ENCODE peak calls at places on chromosomes 12 and 14, in four cellular contexts. T is GM12878, H is IMR-90, B is K562. R is an unnamed sample.

GRCh38 chr14:30656190-30656632 is 34.1 kb downstream of the SCFD1 start:
- DNase-seq in T (peak), H (peak), B (peak), R (peak)

GRCh38 chr14:75294649-75295033 is 16.0 kb downstream of the FOS start:
- DNase-seq in T (no peak), H (no peak), B (no peak), R (no peak)

GRCh38 chr14:56357478-56357877 is 222.1 kb upstream of the TMEM260 start:
- DNase-seq in T (no peak), H (no peak), B (no peak), R (no peak)

GRCh38 chr14:60323199-60323891 is 74.3 kb downstream of the PPM1A start:
- DNase-seq in T (no peak), H (no peak), B (peak), R (no peak)

GRCh38 chr12:112046003-112046402 is 32.8 kb downstream of the ERP29 start:
- DNase-seq in T (no peak), H (peak), B (no peak), R (no peak)

GRCh38 chr12:51886021-51886710 is 1.7 kb upstream of the ANKRD33 start:
- DNase-seq in T (no peak), H (peak), B (peak), R (peak)

GRCh38 chr12:75611041-75611440 is 99.6 kb upstream of the KRR1 start:
- DNase-seq in T (no peak), H (no peak), B (no peak), R (no peak)

GRCh38 chr14:104442611-104443390 is 136.8 kb upstream of the C14orf180 start:
- DNase-seq in T (no peak), H (no peak), B (no peak), R (no peak)

GRCh38 chr12:103924761-103925641 is 5.2 kb upstream of the HSP90B1 start:
- DNase-seq in T (peak), H (peak), B (no peak), R (no peak)

GRCh38 chr14:50910495-50911420 is 33.5 kb downstream of the PYGL start:
- DNase-seq in T (no peak), H (no peak), B (no peak), R (no peak)

GRCh38 chr12:47686645-47687240 is 19.1 kb downstream of the RPAP3 start:
- DNase-seq in T (no peak), H (peak), B (peak), R (peak)

GRCh38 chr12:59708484-59708883 is 112.7 kb downstream of the SLC16A7 start:
- DNase-seq in T (no peak), H (peak), B (no peak), R (no peak)

GRCh38 chr12:127148318-127148717 is 1118.7 kb upstream of the TMEM132C start:
- DNase-seq in T (no peak), H (no peak), B (no peak), R (no peak)

GRCh38 chr12:127149226-127149964 is 1117.6 kb upstream of the TMEM132C start:
- DNase-seq in T (no peak), H (peak), B (no peak), R (no peak)

GRCh38 chr12:127150028-127150427 is 1116.9 kb upstream of the TMEM132C start:
- DNase-seq in T (peak), H (no peak), B (no peak), R (no peak)

GRCh38 chr12:127147724-127148123 is 1119.2 kb upstream of the TMEM132C start:
- DNase-seq in T (no peak), H (no peak), B (no peak), R (no peak)

GRCh38 chr12:127150479-127150878 is 1116.5 kb upstream of the TMEM132C start:
- DNase-seq in T (no peak), H (no peak), B (no peak), R (no peak)
- TF ChIP-seq FOS in T (no peak), H (no peak), B (no peak), R (no peak)

DNA sequence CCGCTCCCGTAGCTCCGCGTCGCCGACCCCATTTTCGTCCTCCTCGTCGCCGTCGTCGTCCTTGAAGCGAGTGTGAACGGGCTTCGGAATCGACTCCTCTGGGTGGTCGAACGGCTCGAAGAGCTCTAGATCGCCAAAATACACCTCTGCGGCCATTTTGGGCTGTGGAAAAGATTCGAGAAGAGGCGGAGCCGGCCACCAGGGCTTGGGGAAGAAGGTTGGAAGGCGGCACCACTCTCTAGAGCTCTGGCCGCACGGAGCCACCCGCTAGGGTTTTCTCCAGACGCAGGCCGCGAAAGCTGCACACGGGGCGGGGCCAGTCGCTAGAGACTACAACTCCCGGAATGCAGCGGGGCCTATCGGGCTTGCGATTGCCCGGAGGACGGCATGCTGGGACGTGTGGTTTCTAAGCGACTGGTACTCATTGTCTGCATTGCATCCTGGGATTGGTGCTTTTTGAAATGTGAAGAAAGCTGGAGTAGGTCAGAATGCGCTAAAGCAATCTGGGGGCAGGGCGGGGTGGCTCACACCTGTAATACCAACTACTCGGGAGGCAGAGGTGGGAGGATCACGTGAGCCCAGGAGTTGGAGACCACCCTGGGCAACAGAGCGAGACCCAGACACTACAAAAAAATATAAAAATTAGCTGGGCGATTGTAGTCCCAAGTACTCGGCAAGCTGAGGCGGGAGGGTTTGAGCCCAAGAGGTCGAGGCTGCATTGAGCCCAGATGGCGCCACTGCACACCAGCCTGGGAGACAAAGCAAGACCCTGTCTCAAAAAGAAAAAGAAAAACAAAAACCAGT is at the start of gene ZCCHC8:
- DNase-seq in T (peak), H (peak), B (peak), R (peak)
- TF ChIP-seq CTCF in T (peak), H (no peak), B (peak), R (no peak)

GRCh38 chr12:54127538-54128259 is 61.1 kb downstream of the SMUG1 start:
- DNase-seq in T (no peak), H (no peak), B (no peak), R (no peak)

GRCh38 chr12:54128466-54128865 is 60.3 kb downstream of the SMUG1 start:
- DNase-seq in T (no peak), H (no peak), B (peak), R (no peak)

GRCh38 chr12:54129028-54129903 is 59.5 kb downstream of the SMUG1 start:
- DNase-seq in T (no peak), H (no peak), B (no peak), R (no peak)

GRCh38 chr12:54126696-54127537 is 61.9 kb downstream of the SMUG1 start:
- DNase-seq in T (no peak), H (no peak), B (no peak), R (no peak)

DNA sequence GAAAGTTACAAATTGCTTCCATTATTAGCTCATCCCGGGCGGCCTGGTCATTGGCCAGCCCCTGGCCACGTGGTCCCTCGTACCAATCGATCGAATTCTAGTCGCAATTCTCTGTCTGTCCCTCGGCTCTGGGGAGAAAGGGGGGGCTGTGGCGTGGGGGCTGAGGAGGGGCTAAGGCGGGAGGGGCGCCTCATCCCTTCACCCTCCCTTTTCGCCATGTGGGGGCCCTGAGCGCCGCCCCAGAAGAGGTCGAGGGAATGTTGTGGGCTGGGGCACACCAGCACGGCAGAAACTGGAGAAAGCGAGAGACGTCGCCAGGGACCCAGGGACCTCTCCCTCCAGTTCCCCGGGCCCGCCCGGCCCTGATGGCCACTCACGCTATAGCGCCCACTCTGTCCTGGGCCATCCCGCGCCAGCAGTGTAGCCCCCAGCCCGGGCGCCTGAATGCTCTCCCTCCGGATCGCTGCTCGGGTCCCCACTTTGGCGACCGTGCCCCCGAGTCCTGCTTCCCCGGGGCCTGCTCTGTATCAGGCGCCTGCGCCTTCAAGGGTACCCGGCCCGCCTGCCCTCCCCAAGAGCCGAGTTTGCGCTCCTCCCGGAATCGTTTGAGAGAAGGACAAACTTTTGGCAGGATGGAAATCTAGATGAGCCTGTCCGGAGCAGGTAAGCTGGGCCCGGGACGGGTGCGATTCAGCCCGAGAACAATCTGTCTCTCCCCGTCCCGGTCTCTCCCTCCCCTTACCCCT is 62.7 kb downstream of the SMUG1 start:
- DNase-seq in T (no peak), H (no peak), B (no peak), R (no peak)
- TF ChIP-seq FOS in T (no peak), H (no peak), B (no peak), R (no peak)

DNA sequence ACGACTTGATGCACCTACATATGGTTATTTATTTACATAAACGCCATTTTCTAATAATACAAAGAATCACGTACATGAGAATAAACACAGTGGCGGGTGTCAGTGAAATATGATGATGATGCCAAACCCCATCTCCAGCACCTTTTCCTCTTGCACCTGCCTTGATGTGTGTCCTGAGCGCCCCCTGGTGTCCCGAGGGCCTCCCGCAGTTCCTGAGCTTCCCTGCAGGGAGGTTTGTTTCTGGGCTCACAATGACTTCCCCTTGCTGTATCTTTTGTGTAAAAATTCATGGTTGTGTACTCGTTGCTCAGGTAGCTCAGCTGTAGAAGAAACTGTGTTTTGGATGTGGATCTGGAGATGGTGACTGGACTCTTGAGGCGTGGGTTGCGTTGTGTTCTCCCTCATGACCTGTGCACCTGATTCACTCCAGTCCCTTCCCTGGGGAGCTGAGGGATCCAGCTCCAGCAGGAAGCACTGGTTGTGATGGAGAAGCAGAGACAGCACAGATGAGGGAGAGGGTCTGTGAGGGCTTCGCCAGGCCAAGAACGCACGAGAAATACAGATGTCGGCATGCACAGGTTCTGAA is 1037.8 kb downstream of the TMEM121 start:
- DNase-seq in T (no peak), H (no peak), B (peak), R (no peak)
- TF ChIP-seq CTCF in T (peak), H (no peak), B (peak), R (no peak)

DNA sequence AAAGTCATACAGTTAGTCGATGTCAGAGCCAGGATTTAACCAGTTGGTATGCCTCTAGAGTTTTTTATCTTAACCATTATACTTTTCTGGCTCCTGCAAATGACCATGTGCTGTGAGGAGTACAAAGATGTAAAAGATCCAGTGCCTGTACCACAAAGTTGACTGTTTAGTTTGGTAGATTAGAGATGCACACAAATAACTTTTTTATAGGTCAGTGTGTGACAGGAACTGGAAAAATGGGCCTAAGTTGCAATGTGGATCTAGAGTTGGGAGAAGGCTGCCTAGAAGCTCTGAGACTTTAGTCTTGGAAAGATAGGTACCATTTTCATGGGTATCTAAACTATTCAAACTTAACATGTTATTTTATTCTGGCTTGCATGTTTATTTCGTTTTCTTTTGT is 32.8 kb upstream of the PPM1H start:
- DNase-seq in T (no peak), H (no peak), B (no peak), R (no peak)
- TF ChIP-seq FOS in T (no peak), H (no peak), B (no peak), R (no peak)

GRCh38 chr14:77707355-77707723 is 484 bp downstream of the ALKBH1 start:
- DNase-seq in T (no peak), H (peak), B (peak), R (peak)
- TF ChIP-seq CTCF in T (peak), H (peak), B (peak), R (peak)

GRCh38 chr14:94056579-94057308 is 24.3 kb downstream of the DDX24 start:
- DNase-seq in T (peak), H (no peak), B (no peak), R (no peak)
- TF ChIP-seq FOS in T (no peak), H (no peak), B (no peak), R (no peak)

GRCh38 chr14:74048291-74048690 is 29.1 kb downstream of the BBOF1 start:
- DNase-seq in T (no peak), H (peak), B (peak), R (peak)
- TF ChIP-seq CTCF in T (no peak), H (peak), B (peak), R (peak)

DNA sequence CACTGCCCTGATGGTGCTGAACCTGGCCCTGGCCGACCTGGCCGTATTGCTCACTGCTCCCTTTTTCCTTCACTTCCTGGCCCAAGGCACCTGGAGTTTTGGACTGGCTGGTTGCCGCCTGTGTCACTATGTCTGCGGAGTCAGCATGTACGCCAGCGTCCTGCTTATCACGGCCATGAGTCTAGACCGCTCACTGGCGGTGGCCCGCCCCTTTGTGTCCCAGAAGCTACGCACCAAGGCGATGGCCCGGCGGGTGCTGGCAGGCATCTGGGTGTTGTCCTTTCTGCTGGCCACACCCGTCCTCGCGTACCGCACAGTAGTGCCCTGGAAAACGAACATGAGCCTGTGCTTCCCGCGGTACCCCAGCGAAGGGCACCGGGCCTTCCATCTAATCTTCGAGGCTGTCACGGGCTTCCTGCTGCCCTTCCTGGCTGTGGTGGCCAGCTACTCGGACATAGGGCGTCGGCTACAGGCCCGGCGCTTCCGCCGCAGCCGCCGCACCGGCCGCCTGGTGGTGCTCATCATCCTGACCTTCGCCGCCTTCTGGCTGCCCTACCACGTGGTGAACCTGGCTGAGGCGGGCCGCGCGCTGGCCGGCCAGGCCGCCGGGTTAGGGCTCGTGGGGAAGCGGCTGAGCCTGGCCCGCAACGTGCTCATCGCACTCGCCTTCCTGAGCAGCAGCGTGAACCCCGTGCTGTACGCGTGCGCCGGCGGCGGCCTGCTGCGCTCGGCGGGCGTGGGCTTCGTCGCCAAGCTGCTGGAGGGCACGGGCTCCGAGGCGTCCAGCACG is 4.7 kb downstream of the LTB4R start:
- DNase-seq in T (no peak), H (no peak), B (peak), R (peak)
- TF ChIP-seq FOS in T (no peak), H (no peak), B (no peak), R (no peak)

GRCh38 chr12:54160050-54160449 is 28.7 kb downstream of the SMUG1 start:
- DNase-seq in T (no peak), H (no peak), B (no peak), R (no peak)

GRCh38 chr12:54159549-54159948 is 29.2 kb downstream of the SMUG1 start:
- DNase-seq in T (no peak), H (no peak), B (no peak), R (no peak)

GRCh38 chr12:54160807-54161480 is 27.8 kb downstream of the SMUG1 start:
- DNase-seq in T (no peak), H (no peak), B (no peak), R (no peak)

GRCh38 chr12:54158581-54158980 is 30.2 kb downstream of the SMUG1 start:
- DNase-seq in T (no peak), H (no peak), B (no peak), R (no peak)

DNA sequence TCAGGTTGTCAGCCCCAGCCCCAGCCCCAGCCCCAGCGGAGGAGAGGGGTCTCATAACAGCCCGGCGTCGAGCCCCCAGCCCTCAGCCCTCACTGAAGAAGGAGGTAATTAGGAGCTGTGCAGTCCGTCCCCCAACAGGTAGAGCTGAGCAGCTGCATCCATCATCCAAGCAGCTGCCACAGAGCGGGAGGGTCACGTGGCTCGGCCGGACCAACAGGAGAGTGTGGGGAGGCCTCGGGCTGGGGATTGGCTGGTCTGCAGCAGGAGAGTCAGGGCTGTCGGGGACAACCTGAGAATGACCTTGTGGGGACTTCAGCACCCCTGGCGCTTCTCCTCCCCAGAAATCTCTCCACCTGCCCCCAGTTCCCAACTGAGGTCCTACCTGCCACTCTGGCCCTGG is 29.6 kb downstream of the SMUG1 start:
- DNase-seq in T (peak), H (no peak), B (peak), R (no peak)
- TF ChIP-seq CTCF in T (no peak), H (no peak), B (no peak), R (no peak)

R was measured in endothelial cell of umbilical vein.